ENCODE peak calls at places on chromosomes 7 and 10, in five cellular contexts. N is WERI-Rb-1; X is SK-N-MC; F is substantia nigra; T is CD8-positive, alpha-beta T cell. O is an unnamed sample.

GRCh38 chr7:122092964-122093797 is 50.9 kb downstream of the AASS start:
- DNase-seq in F (no peak), T (peak), N (peak), X (peak), O (peak)

GRCh38 chr7:20083781-20084180 is 133.4 kb downstream of the MACC1 start:
- DNase-seq in F (no peak), N (no peak), X (peak), T (no peak), O (no peak)

GRCh38 chr7:41858196-41858595 is 155.3 kb upstream of the INHBA start:
- DNase-seq in F (no peak), X (no peak), N (no peak), T (no peak), O (no peak)

GRCh38 chr10:5508161-5508604 is 8.8 kb upstream of the CALML5 start:
- DNase-seq in X (no peak), T (no peak), F (no peak), N (no peak), O (no peak)

GRCh38 chr7:35848728-35849127 is 47.9 kb downstream of the SEPTIN7 start:
- DNase-seq in N (no peak), X (no peak), F (no peak), T (no peak), O (no peak)

GRCh38 chr10:71210031-71210871 is 2.1 kb upstream of the UNC5B start:
- DNase-seq in X (no peak), F (no peak), N (no peak), T (no peak), O (no peak)

GRCh38 chr10:75776738-75777504 is 345.5 kb downstream of the LRMDA start:
- DNase-seq in X (no peak), N (no peak), T (no peak), F (no peak), O (no peak)

GRCh38 chr7:151936207-151936606 is 20.0 kb upstream of the GALNTL5 start:
- DNase-seq in N (no peak), F (no peak), T (no peak), X (no peak), O (no peak)

GRCh38 chr7:155868955-155869783 is 56.9 kb upstream of the SHH start:
- DNase-seq in F (no peak), N (no peak), T (no peak), X (no peak), O (no peak)

GRCh38 chr10:25059990-25060389 is 43.6 kb downstream of the THNSL1 start:
- DNase-seq in F (no peak), T (no peak), X (no peak), N (peak), O (no peak)

GRCh38 chr7:101936612-101937231 is 119.3 kb downstream of the CUX1 start:
- DNase-seq in X (no peak), T (no peak), N (no peak), F (no peak), O (peak)

GRCh38 chr7:134520130-134520529 is 7.2 kb upstream of the AKR1B10 start:
- DNase-seq in T (no peak), F (no peak), N (no peak), X (no peak), O (no peak)

GRCh38 chr10:969473-970150 is 18.6 kb upstream of the GTPBP4 start:
- DNase-seq in T (no peak), F (no peak), X (no peak), N (no peak), O (no peak)

GRCh38 chr10:84665883-84666463 is 337.6 kb downstream of the CCSER2 start:
- DNase-seq in N (peak), X (no peak), F (no peak), T (no peak), O (peak)

GRCh38 chr10:49309691-49310371 is 10.9 kb downstream of the C10orf71 start:
- DNase-seq in T (peak), X (no peak), F (no peak), N (no peak), O (no peak)

GRCh38 chr10:130049244-130049643 is 61.4 kb downstream of the C10orf143 start:
- DNase-seq in F (no peak), T (no peak), X (no peak), N (no peak), O (no peak)

GRCh38 chr7:1297476-1297972 is 64.9 kb downstream of the UNCX start:
- DNase-seq in F (no peak), X (no peak), N (peak), T (no peak), O (no peak)
- H3K27ac ChIP-seq in F (no peak), X (no peak), N (peak), T (no peak), O (no peak)

GRCh38 chr7:16822029-16822428 is 17.2 kb upstream of the AGR2 start:
- DNase-seq in T (no peak), X (no peak), N (no peak), F (no peak), O (no peak)
- H3K27ac ChIP-seq in T (no peak), X (no peak), N (no peak), F (no peak), O (no peak)

GRCh38 chr10:69446650-69447151 is 4.6 kb upstream of the TSPAN15 start:
- DNase-seq in T (no peak), F (no peak), X (no peak), N (no peak), O (no peak)
- H3K27ac ChIP-seq in T (no peak), F (no peak), X (no peak), N (no peak), O (no peak)

GRCh38 chr7:28061824-28062196 is 118.8 kb downstream of the JAZF1 start:
- DNase-seq in T (no peak), F (no peak), N (no peak), X (no peak), O (no peak)
- H3K27ac ChIP-seq in T (no peak), F (no peak), N (no peak), X (no peak), O (no peak)

GRCh38 chr10:89032141-89032814 is 41.7 kb downstream of the FAS start:
- DNase-seq in N (no peak), T (no peak), F (no peak), X (no peak), O (no peak)

GRCh38 chr10:89029201-89029600 is 38.6 kb downstream of the FAS start:
- DNase-seq in T (no peak), F (no peak), X (no peak), N (no peak), O (no peak)

GRCh38 chr10:89025453-89025852 is 34.9 kb downstream of the FAS start:
- DNase-seq in F (no peak), T (no peak), N (no peak), X (no peak), O (no peak)

DNA sequence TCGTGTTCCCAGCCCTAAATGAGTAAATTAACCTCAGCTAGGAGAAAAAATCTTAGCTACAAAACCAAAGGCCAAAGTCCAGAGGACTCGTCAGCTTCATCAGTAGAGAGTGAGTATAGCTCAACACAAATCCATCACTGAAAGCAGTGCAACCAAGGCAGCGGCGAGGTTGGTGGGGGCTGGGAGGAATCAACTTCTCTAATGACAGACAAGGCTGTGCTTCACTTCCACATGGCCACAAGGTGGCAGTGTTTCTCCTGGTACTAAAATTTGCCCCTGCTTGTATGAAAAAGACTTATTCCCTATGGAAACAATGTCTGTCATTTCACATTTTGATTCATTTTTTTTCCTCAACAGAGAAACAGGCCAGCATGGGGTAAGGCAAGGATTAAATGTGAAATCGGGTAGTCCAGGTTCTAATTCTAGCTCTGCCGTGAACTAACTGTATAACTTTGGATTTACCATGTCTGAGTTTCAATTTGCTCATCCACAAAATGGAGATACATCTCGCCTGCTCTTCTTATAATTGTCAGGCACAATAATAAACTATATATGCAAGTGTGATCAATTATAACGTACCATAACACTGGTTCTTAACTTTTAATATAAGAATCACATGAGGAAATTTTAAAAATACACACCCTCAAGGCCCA is 39.3 kb downstream of the FAS start:
- DNase-seq in X (peak), F (peak), T (peak), N (peak), O (peak)
- H3K27ac ChIP-seq in X (no peak), F (no peak), T (no peak), N (no peak), O (no peak)

GRCh38 chr7:55053651-55054226 is 34.9 kb downstream of the EGFR start:
- DNase-seq in T (no peak), N (no peak), F (no peak), X (no peak), O (no peak)
- H3K27ac ChIP-seq in T (no peak), N (no peak), F (no peak), X (no peak), O (no peak)

DNA sequence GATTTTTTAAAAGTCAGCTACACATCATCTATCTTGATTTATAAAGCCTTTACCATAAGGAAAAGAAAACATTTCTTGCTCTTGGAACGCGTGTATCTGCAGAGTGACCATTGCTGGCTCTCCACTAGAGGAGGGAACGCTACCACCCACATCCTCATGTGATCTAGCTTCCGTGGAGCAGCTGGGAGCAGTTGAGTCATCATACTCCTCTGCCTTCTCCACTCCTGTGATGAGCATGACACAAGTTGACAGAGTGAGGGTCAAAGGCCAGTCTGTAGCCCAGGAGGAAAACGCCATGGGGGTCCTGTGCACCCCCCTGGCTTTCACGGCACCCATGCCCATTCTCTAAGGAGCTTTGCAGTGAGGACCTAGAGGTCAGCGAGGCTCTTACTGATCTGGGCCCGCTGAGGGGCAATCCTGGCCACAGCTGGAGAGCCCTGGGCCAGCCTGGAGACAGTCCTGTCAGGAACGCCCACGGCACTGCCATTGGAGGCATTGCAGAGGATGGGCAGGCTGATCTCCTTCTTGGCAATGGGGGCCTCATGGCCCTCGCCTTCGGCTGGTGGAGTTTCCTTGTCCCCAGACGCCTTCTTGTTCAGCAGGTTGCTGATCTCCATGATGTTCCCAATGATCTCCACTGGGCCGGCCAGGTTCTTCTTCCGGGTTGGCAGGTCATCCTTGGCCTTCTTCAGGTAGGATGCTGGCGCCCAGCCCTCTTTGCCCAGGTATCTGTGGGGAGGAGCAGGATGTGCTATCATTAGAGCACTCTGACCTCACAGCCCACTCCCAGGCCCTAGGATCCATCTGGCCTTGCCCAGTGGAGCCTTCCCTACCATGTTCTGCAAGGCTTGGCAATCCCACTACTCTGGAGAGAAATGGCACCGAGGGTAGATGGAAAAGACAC is 119.2 kb downstream of the NEURL1 start:
- DNase-seq in F (no peak), N (no peak), X (no peak), T (no peak), O (no peak)
- H3K27ac ChIP-seq in F (peak), N (no peak), X (no peak), T (no peak), O (no peak)

DNA sequence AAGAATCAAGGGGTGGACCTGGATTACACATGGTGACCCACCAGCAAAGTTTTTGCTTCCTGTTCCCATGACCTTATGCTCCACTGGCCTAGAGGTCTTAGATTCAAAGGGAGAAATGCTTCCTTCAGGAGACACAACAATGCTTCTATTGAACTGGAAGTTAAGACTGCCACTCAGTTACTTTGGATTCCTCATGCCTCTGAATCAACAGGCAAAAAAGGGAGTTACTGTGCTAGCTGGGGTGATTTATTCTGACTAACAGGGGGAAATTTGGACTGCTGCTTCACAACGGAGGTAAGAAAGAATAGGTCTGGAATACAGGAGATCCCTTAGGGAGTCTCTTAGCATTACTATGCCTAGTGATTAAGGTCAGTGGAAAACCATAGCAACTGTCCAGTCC is 10.3 kb downstream of the TMEM229A start:
- DNase-seq in T (no peak), X (no peak), F (no peak), N (no peak), O (peak)
- H3K27ac ChIP-seq in T (no peak), X (no peak), F (peak), N (no peak), O (peak)

O was measured in neural progenitor cell.